ENCODE peak calls at places on chromosomes 7 and 10, in six cellular contexts. V, J, W, M, N and Q are unnamed samples.

GRCh38 chr10:29102233-29102632 is 186.6 kb upstream of the LYZL1 start:
- DNase-seq in M (no peak), J (no peak), N (no peak), V (no peak), W (no peak), Q (peak)

GRCh38 chr10:37289833-37290464 is 164.6 kb downstream of the ANKRD30A start:
- DNase-seq in M (no peak), V (no peak), J (no peak), N (no peak), W (no peak), Q (no peak)

GRCh38 chr10:72014197-72014596 is 50.0 kb downstream of the CHST3 start:
- DNase-seq in J (no peak), N (no peak), W (no peak), V (no peak), M (no peak), Q (no peak)

GRCh38 chr7:146713907-146714306 is 597.3 kb downstream of the CNTNAP2 start:
- DNase-seq in W (no peak), V (no peak), M (no peak), J (no peak), N (no peak), Q (no peak)

GRCh38 chr10:68434657-68435056 is 27.6 kb upstream of the RUFY2 start:
- DNase-seq in M (no peak), N (no peak), W (no peak), J (no peak), V (no peak), Q (no peak)

GRCh38 chr10:104336829-104337526 is 1.3 kb downstream of the ITPRIP start:
- DNase-seq in N (no peak), V (no peak), J (no peak), W (no peak), M (no peak), Q (no peak)

GRCh38 chr10:79255007-79255507 is 92.2 kb upstream of the PPIF start:
- DNase-seq in W (no peak), V (no peak), N (no peak), M (no peak), J (no peak), Q (no peak)

GRCh38 chr7:99788554-99788953 is 4.6 kb upstream of the CYP3A4 start:
- DNase-seq in V (no peak), J (no peak), W (no peak), M (no peak), N (no peak), Q (no peak)

GRCh38 chr10:21488246-21488953 is 37.1 kb downstream of the SKIDA1 start:
- DNase-seq in N (no peak), M (peak), V (no peak), J (no peak), W (no peak), Q (no peak)

GRCh38 chr7:117478796-117479479 is 887 bp upstream of the CFTR start:
- DNase-seq in M (no peak), V (no peak), N (no peak), W (no peak), J (no peak), Q (no peak)

GRCh38 chr10:30445716-30446115 is 11.7 kb downstream of the MAP3K8 start:
- DNase-seq in W (no peak), V (no peak), N (no peak), J (peak), M (peak), Q (no peak)

GRCh38 chr7:117132385-117133120 is 179.3 kb downstream of the ST7 start:
- DNase-seq in J (peak), M (no peak), N (no peak), V (no peak), W (no peak), Q (no peak)

GRCh38 chr7:13099197-13099795 is 411.9 kb downstream of the ARL4A start:
- DNase-seq in M (no peak), J (no peak), W (no peak), V (no peak), N (no peak), Q (no peak)

GRCh38 chr10:14039968-14040668 is 290.6 kb downstream of the FRMD4A start:
- DNase-seq in M (no peak), W (no peak), N (no peak), V (no peak), J (peak), Q (no peak)

GRCh38 chr7:66366701-66367100 is 161.6 kb downstream of the TPST1 start:
- DNase-seq in M (no peak), W (no peak), J (no peak), N (no peak), V (no peak), Q (no peak)

GRCh38 chr10:13684813-13685511 is 98.2 kb downstream of the PRPF18 start:
- DNase-seq in N (no peak), J (no peak), V (no peak), M (no peak), W (no peak), Q (no peak)